ENCODE peak calls at places on chromosomes 7 and 10, in nine cellular contexts. W, S, Q, F, U, L, H, Z and B are unnamed samples.

GRCh38 chr7:11327633-11328032 is 354.0 kb downstream of the PHF14 start:
- DNase-seq in W (no peak), F (no peak), L (no peak), U (no peak), Z (no peak), S (no peak), Q (no peak), H (no peak), B (no peak)

GRCh38 chr7:137122145-137122544 is 221.4 kb downstream of the PTN start:
- DNase-seq in H (no peak), Z (no peak), F (no peak), S (no peak), W (no peak), U (no peak), Q (no peak), L (no peak), B (no peak)

GRCh38 chr10:31062856-31063255 is 31.2 kb upstream of the ZNF438 start:
- DNase-seq in Q (no peak), L (no peak), Z (no peak), S (no peak), U (peak), F (no peak), W (no peak), H (no peak), B (no peak)

GRCh38 chr10:118092209-118092608 is 45.5 kb upstream of the RAB11FIP2 start:
- DNase-seq in Q (no peak), W (no peak), S (no peak), H (no peak), L (no peak), Z (no peak), F (no peak), U (no peak), B (no peak)

GRCh38 chr7:75906991-75907667 is 7.8 kb upstream of the POR start:
- DNase-seq in U (no peak), S (no peak), Z (no peak), H (no peak), W (no peak), F (no peak), Q (no peak), L (no peak), B (no peak)

GRCh38 chr7:40847921-40848320 is 713.1 kb downstream of the SUGCT start:
- DNase-seq in F (no peak), U (no peak), L (no peak), W (peak), Q (no peak), H (no peak), S (no peak), Z (no peak), B (no peak)

GRCh38 chr10:66747451-66747850 is 178.4 kb upstream of the LRRTM3 start:
- DNase-seq in U (peak), S (no peak), W (peak), Q (peak), L (no peak), F (peak), H (peak), Z (no peak), B (peak)

GRCh38 chr7:514651-515598 is 4.7 kb downstream of the PDGFA start:
- DNase-seq in F (peak), W (no peak), U (peak), Q (peak), S (no peak), H (no peak), Z (no peak), L (no peak), B (no peak)